ENCODE peak calls at places on chromosomes 16 and 17, in six cellular contexts. G is adrenal gland, O is sigmoid colon, N is spleen, D is IMR-90, U is K562. L is an unnamed sample. For H3K4me1, the result is how much of the 10 kb centered on the place peaks cover.

GRCh38 chr17:46157443-46158107 is 35.7 kb downstream of the KANSL1 start:
- DNase-seq in G (no peak), O (no peak), N (no peak), D (peak), U (no peak), L (no peak)

GRCh38 chr17:31549121-31549524 is 157.6 kb downstream of the RAB11FIP4 start:
- DNase-seq in G (no peak), O (no peak), N (no peak), D (no peak), U (no peak), L (peak)

GRCh38 chr16:17476414-17477259 is 5.9 kb upstream of the XYLT1 start:
- DNase-seq in G (no peak), O (no peak), N (peak), D (peak), U (peak), L (peak)

GRCh38 chr17:78767806-78768205 is 14.3 kb downstream of the CYTH1 start:
- DNase-seq in G (no peak), O (no peak), N (no peak), D (peak), U (no peak), L (no peak)

GRCh38 chr17:78341559-78342437 is 18.1 kb downstream of the SOCS3 start:
- DNase-seq in G (peak), O (peak), N (peak), D (peak), U (peak), L (peak)

GRCh38 chr17:7411427-7411750 is 3.7 kb downstream of the NLGN2 start:
- DNase-seq in G (no peak), O (no peak), N (no peak), D (no peak), U (no peak), L (no peak)

GRCh38 chr17:56136316-56136715 is 17.0 kb upstream of the ANKFN1 start:
- DNase-seq in G (no peak), O (no peak), N (no peak), D (no peak), U (no peak), L (no peak)

GRCh38 chr17:32445497-32445896 is 1.2 kb downstream of the PSMD11 start:
- DNase-seq in G (no peak), O (no peak), N (no peak), D (no peak), U (no peak), L (no peak)

GRCh38 chr17:40038882-40039513 is 15.2 kb downstream of the MED24 start:
- DNase-seq in G (no peak), O (peak), N (peak), D (peak), U (peak), L (peak)

GRCh38 chr16:23561586-23561985 is 4.1 kb downstream of the UBFD1 start:
- DNase-seq in G (no peak), O (no peak), N (no peak), D (no peak), U (no peak), L (no peak)

GRCh38 chr16:15509593-15510520 is 75.5 kb downstream of the BMERB1 start:
- DNase-seq in G (no peak), O (no peak), N (no peak), D (peak), U (no peak), L (no peak)

GRCh38 chr16:87806246-87806607 is 40.4 kb upstream of the KLHDC4 start:
- DNase-seq in G (no peak), O (no peak), N (no peak), D (peak), U (peak), L (no peak)

GRCh38 chr17:79042421-79043190 is 18.6 kb downstream of the C1QTNF1 start:
- DNase-seq in G (peak), O (peak), N (peak), D (peak), U (peak), L (peak)

GRCh38 chr16:14011846-14012245 is 59.3 kb upstream of the MRTFB start:
- DNase-seq in G (peak), O (no peak), N (no peak), D (no peak), U (no peak), L (no peak)

GRCh38 chr16:23687034-23687808 is 8.5 kb downstream of the PLK1 start:
- DNase-seq in G (no peak), O (no peak), N (no peak), D (no peak), U (no peak), L (no peak)

GRCh38 chr16:59697746-59698145 is 963.6 kb upstream of the GOT2 start:
- DNase-seq in G (no peak), O (no peak), N (no peak), D (peak), U (no peak), L (no peak)

GRCh38 chr16:84446086-84446485 is 58.4 kb downstream of the MEAK7 start:
- DNase-seq in G (no peak), O (no peak), N (no peak), D (peak), U (no peak), L (no peak)

GRCh38 chr16:19785512-19786130 is 67.5 kb downstream of the IQCK start:
- DNase-seq in G (no peak), O (no peak), N (no peak), D (no peak), U (no peak), L (no peak)

GRCh38 chr16:54277845-54278703 is 8.5 kb downstream of the IRX3 start:
- DNase-seq in G (no peak), O (no peak), N (no peak), D (no peak), U (no peak), L (no peak)

GRCh38 chr17:80513892-80514291 is 30.7 kb upstream of the RPTOR start:
- DNase-seq in G (no peak), O (no peak), N (no peak), D (peak), U (no peak), L (peak)

GRCh38 chr17:77233635-77234334 is 93.0 kb downstream of the SEC14L1 start:
- DNase-seq in G (no peak), O (peak), N (no peak), D (peak), U (peak), L (no peak)

GRCh38 chr17:68621065-68621464 is 19.9 kb upstream of the FAM20A start:
- DNase-seq in G (no peak), O (no peak), N (no peak), D (no peak), U (no peak), L (no peak)

GRCh38 chr16:5820472-5820871 is 722.9 kb upstream of the EEF2KMT start:
- DNase-seq in G (no peak), O (no peak), N (no peak), D (no peak), U (no peak), L (no peak)

GRCh38 chr16:23384878-23385277 is 68.1 kb downstream of the COG7 start:
- DNase-seq in G (no peak), O (no peak), N (no peak), D (no peak), U (no peak), L (no peak)

GRCh38 chr16:4500283-4500682 is 24.1 kb downstream of the HMOX2 start:
- DNase-seq in G (no peak), O (no peak), N (no peak), D (peak), U (no peak), L (no peak)

GRCh38 chr17:34487616-34488015 is 91.8 kb upstream of the TMEM132E start:
- DNase-seq in G (no peak), O (no peak), N (no peak), D (no peak), U (peak), L (no peak)

GRCh38 chr16:86044241-86044671 is 145.3 kb downstream of the IRF8 start:
- DNase-seq in G (no peak), O (peak), N (peak), D (peak), U (peak), L (no peak)

GRCh38 chr17:74350486-74350885 is 11.2 kb downstream of the BTBD17 start:
- DNase-seq in G (no peak), O (no peak), N (no peak), D (no peak), U (no peak), L (no peak)

GRCh38 chr16:31079342-31079944 is 5.2 kb downstream of the ZNF646 start:
- DNase-seq in G (no peak), O (no peak), N (peak), D (no peak), U (no peak), L (no peak)

DNA sequence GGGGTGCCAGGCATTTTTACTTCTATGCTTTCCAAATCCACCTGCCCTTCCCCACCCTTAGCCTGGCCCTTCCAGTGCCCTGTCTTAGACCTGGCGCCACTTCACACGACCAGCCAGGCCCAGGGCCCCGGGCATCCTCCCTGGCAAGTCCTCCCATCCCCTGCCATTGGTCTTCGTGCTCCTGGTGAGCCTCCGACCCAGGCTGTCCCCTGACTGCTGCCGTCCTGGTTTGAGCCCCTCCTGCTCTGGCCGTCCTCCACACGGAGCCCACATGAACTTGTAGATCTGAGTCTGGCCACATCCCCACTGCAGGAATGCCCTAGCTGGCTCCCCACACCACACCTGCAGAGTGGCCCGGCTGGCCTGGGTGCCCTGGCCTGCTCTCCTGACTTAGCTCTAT is 44.0 kb downstream of the PRMT7 start:
- DNase-seq in G (no peak), O (no peak), N (no peak), D (no peak), U (no peak), L (no peak)
- TF ChIP-seq POLR2A in G (no peak), O (no peak), N (no peak), D (no peak), U (no peak), L (no peak)

GRCh38 chr17:18860161-18860972 is 2.4 kb downstream of the PRPSAP2 start:
- DNase-seq in G (no peak), O (no peak), N (no peak), D (peak), U (no peak), L (no peak)
- H3K27ac ChIP-seq in G (peak), O (no peak), N (no peak), D (no peak), U (peak), L (no peak)

GRCh38 chr16:75238853-75239371 is 12.5 kb downstream of the BCAR1 start:
- DNase-seq in G (no peak), O (no peak), N (no peak), D (no peak), U (no peak), L (no peak)
- H3K4me1 ChIP-seq in G (under half), O (half or more), N (under half), D (under half), U (half or more), L (half or more)

DNA sequence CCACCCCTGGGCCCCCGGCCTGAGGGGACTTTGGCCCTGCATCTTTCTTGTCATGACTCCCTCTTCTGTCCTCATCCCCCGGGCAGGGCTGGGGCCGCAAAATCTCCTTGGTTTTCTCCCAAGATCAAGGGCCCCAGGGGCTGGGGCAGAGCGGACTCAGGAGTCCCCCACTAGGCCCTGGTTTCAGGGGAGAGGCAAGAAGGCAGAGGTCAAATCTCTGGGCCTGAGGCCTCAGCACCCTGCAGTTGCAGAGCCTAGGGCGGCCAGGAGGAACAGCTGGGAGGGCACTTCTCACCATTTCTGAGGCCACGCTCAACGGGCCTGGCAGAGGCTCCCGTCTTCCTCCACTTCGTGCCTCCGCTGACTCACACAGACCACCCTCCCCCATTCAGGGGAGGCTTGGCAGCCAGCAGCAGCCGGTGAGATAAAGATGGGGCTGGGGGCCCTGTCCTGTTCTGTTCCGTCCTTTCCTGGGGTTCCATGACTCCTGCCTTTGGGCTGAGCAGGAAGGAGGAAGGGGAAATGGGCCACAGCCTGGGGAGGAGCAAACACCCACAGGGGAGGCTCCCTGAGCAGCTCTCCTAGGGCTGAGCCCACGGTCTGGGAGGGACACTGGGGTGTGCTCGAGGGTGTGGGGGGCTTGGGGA is 12.4 kb downstream of the ZSCAN10 start:
- DNase-seq in G (no peak), O (no peak), N (no peak), D (no peak), U (no peak), L (no peak)
- TF ChIP-seq POLR2A in G (no peak), O (no peak), N (no peak), D (no peak), U (no peak), L (no peak)

DNA sequence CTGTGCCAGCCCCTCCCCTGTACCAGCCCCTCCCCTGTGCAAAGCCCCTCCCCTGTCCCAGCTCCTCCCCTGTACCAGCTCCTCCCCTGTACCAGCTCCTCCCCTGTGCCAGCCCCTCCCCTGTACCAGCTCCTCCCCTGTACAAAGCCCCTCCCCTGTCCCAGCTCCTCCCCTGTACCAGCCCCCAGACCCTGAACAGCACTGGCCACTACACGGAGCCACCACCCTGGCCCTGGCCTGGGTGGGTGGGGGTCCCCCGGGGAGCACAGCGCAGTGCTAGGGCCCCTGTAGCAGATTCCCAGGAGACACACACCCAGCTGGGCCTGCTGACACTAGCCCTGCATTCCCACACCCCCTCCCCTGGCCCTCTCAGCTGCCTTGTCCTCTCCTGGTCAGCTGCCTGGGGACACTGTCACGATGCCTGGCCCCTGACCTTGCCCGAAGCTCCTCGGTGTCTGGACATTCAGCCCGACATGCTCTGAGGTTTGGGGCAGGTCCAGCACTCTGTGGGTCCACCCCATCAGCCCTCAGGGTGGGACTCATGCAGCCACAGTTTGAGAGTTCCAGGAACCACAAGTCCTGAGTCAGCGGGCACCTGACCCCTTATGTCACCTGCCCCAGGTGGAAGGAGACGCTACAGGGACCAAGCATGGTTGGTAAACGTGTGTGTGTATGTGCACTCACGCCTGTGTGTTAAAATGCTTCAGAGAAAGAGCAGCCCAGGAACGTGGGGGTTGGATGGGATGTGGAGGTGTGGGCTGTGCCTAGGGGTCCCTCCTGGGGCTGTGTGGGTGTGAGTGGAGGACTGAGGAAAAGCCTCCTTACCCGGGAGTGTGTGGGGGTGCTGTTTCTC is 114.2 kb downstream of the METRNL start:
- DNase-seq in G (no peak), O (peak), N (peak), D (no peak), U (no peak), L (peak)
- H3K27ac ChIP-seq in G (no peak), O (peak), N (no peak), D (no peak), U (no peak), L (peak)

GRCh38 chr17:1555618-1556471 is 6.7 kb downstream of the PITPNA start:
- DNase-seq in G (no peak), O (no peak), N (peak), D (no peak), U (no peak), L (peak)
- H3K4me1 ChIP-seq in G (under half), O (half or more), N (under half), D (under half), U (under half), L (under half)

GRCh38 chr17:48816774-48817590 is at the start of gene TTLL6:
- DNase-seq in G (peak), O (peak), N (peak), D (peak), U (peak), L (peak)
- TF ChIP-seq POLR2A in G (no peak), O (peak), N (no peak), D (no peak), U (no peak), L (no peak)

GRCh38 chr16:67529639-67530012 is 997 bp downstream of the RIPOR1 start:
- DNase-seq in G (no peak), O (no peak), N (peak), D (no peak), U (no peak), L (no peak)

GRCh38 chr16:67528870-67529638 is 425 bp downstream of the RIPOR1 start:
- DNase-seq in G (peak), O (no peak), N (peak), D (peak), U (peak), L (no peak)

GRCh38 chr16:67530013-67530939 is 1.6 kb downstream of the RIPOR1 start:
- DNase-seq in G (peak), O (peak), N (peak), D (peak), U (peak), L (peak)

GRCh38 chr16:67526149-67526732 is 2.4 kb upstream of the RIPOR1 start:
- DNase-seq in G (no peak), O (no peak), N (no peak), D (peak), U (peak), L (no peak)

DNA sequence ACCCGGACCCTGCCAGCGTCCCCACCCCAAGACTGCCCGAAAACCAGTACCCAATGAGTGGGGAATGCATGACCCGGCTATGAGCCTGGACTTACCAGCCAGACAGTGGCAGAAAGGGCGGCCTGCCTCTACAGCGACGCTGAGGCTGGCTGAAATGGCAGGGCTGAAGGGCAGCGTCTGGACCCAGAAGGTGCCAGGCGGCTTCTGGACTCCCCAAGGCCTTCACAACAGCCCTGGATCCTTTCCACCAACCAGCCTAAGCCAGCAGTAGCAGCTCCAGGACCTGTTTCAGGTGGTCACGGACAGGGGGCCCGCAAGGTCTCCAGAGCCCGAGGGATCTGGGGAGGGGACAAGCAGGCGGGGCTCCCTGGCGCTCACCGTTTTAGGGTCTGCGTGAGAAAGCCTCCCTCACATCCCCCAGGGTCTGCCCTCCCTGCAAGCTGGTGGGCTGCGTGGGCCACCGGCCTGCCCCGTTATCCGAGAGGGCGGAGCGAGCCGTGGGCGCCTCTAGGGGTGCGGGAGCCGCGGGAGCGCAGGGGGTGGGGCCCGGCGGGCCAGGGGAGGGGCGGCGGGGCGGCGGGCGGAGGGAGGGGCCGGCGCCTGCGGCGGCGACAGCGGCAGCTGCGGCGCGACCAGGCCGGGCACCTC is at the start of gene RIPOR1:
- DNase-seq in G (peak), O (peak), N (peak), D (no peak), U (peak), L (peak)
- H3K27ac ChIP-seq in G (peak), O (peak), N (peak), D (peak), U (peak), L (peak)

GRCh38 chr17:57553991-57554825 is 190.9 kb downstream of the CCDC182 start:
- DNase-seq in G (no peak), O (no peak), N (no peak), D (peak), U (peak), L (no peak)
- H3K4me1 ChIP-seq in G (under half), O (under half), N (half or more), D (under half), U (under half), L (under half)

GRCh38 chr17:63949576-63950250 is 17.6 kb upstream of the CD79B start:
- DNase-seq in G (no peak), O (no peak), N (no peak), D (no peak), U (no peak), L (no peak)
- TF ChIP-seq POLR2A in G (no peak), O (no peak), N (no peak), D (no peak), U (no peak), L (no peak)